ENCODE peak calls at places on chromosome 10, in nine cellular contexts. One of them, this sample, is unnamed.

GRCh38 chr10:89702121-89702480 is 711 bp downstream of the KIF20B start:
- DNase-seq in cardiac muscle cell: no peak
- DNase-seq in colonic mucosa: peak; percentile 25
- DNase-seq in mammary epithelial cell: peak; percentile 53
- DNase-seq in heart right ventricle: no peak
- DNase-seq in ascending aorta: no peak
- DNase-seq in Peyer's patch: no peak
- DNase-seq in right cardiac atrium: no peak
- DNase-seq in heart left ventricle: no peak
- DNase-seq in this sample: no peak

GRCh38 chr10:32065871-32066270 is 9.6 kb upstream of the KIF5B start:
- DNase-seq in ascending aorta: no peak
- DNase-seq in Peyer's patch: no peak
- DNase-seq in cardiac muscle cell: no peak
- DNase-seq in heart left ventricle: no peak
- DNase-seq in mammary epithelial cell: peak; percentile 55
- DNase-seq in right cardiac atrium: no peak
- DNase-seq in colonic mucosa: no peak
- DNase-seq in heart right ventricle: no peak
- DNase-seq in this sample: no peak

GRCh38 chr10:130179640-130180039 is 43.4 kb downstream of the GLRX3 start:
- DNase-seq in ascending aorta: no peak
- DNase-seq in colonic mucosa: no peak
- DNase-seq in heart left ventricle: no peak
- DNase-seq in Peyer's patch: no peak
- DNase-seq in cardiac muscle cell: peak; percentile 53
- DNase-seq in heart right ventricle: no peak
- DNase-seq in mammary epithelial cell: peak; percentile 23
- DNase-seq in right cardiac atrium: no peak
- DNase-seq in this sample: peak; percentile 47

GRCh38 chr10:16944081-16944922 is 127.1 kb upstream of the RSU1 start:
- DNase-seq in heart right ventricle: no peak
- DNase-seq in cardiac muscle cell: no peak
- DNase-seq in heart left ventricle: no peak
- DNase-seq in mammary epithelial cell: no peak
- DNase-seq in ascending aorta: no peak
- DNase-seq in colonic mucosa: no peak
- DNase-seq in Peyer's patch: no peak
- DNase-seq in right cardiac atrium: no peak
- DNase-seq in this sample: no peak

GRCh38 chr10:103612462-103613365 is 119.2 kb downstream of the NEURL1 start:
- DNase-seq in Peyer's patch: no peak
- DNase-seq in cardiac muscle cell: no peak
- DNase-seq in right cardiac atrium: no peak
- DNase-seq in heart right ventricle: peak; percentile 14
- DNase-seq in mammary epithelial cell: no peak
- DNase-seq in ascending aorta: no peak
- DNase-seq in colonic mucosa: no peak
- DNase-seq in heart left ventricle: peak; percentile 40
- DNase-seq in this sample: no peak

GRCh38 chr10:91820144-91820543 is 21.9 kb downstream of the TNKS2 start:
- DNase-seq in right cardiac atrium: no peak
- DNase-seq in cardiac muscle cell: no peak
- DNase-seq in ascending aorta: no peak
- DNase-seq in mammary epithelial cell: peak; percentile 72
- DNase-seq in Peyer's patch: no peak
- DNase-seq in heart right ventricle: no peak
- DNase-seq in colonic mucosa: no peak
- DNase-seq in heart left ventricle: no peak
- DNase-seq in this sample: no peak

GRCh38 chr10:25125151-25125550 is 49.6 kb upstream of the GPR158 start:
- DNase-seq in Peyer's patch: no peak
- DNase-seq in heart left ventricle: no peak
- DNase-seq in cardiac muscle cell: no peak
- DNase-seq in heart right ventricle: no peak
- DNase-seq in mammary epithelial cell: no peak
- DNase-seq in ascending aorta: no peak
- DNase-seq in right cardiac atrium: no peak
- DNase-seq in colonic mucosa: no peak
- DNase-seq in this sample: no peak

GRCh38 chr10:25675615-25676014 is 258.4 kb upstream of the MYO3A start:
- DNase-seq in heart left ventricle: no peak
- DNase-seq in mammary epithelial cell: no peak
- DNase-seq in Peyer's patch: no peak
- DNase-seq in right cardiac atrium: no peak
- DNase-seq in colonic mucosa: no peak
- DNase-seq in heart right ventricle: no peak
- DNase-seq in ascending aorta: no peak
- DNase-seq in cardiac muscle cell: no peak
- DNase-seq in this sample: no peak

GRCh38 chr10:91689731-91690168 is 56.9 kb upstream of the PPP1R3C start:
- DNase-seq in heart left ventricle: no peak
- DNase-seq in heart right ventricle: no peak
- DNase-seq in cardiac muscle cell: no peak
- DNase-seq in colonic mucosa: no peak
- DNase-seq in right cardiac atrium: peak; percentile 35
- DNase-seq in ascending aorta: peak; percentile 78
- DNase-seq in mammary epithelial cell: peak; percentile 69
- DNase-seq in Peyer's patch: no peak
- DNase-seq in this sample: no peak

GRCh38 chr10:59006511-59007306 is 169.7 kb upstream of the PHYHIPL start:
- DNase-seq in cardiac muscle cell: no peak
- DNase-seq in Peyer's patch: no peak
- DNase-seq in colonic mucosa: no peak
- DNase-seq in ascending aorta: peak; percentile 81
- DNase-seq in heart left ventricle: no peak
- DNase-seq in right cardiac atrium: no peak
- DNase-seq in heart right ventricle: no peak
- DNase-seq in mammary epithelial cell: peak; percentile 32
- DNase-seq in this sample: peak; percentile 35
- H3K27ac ChIP-seq in cardiac muscle cell: no peak overlapping the region
- H3K27ac ChIP-seq in Peyer's patch: no peak overlapping the region
- H3K27ac ChIP-seq in colonic mucosa: no peak overlapping the region
- H3K27ac ChIP-seq in ascending aorta: peak overlapping the region; percentile 78
- H3K27ac ChIP-seq in heart left ventricle: no peak overlapping the region
- H3K27ac ChIP-seq in right cardiac atrium: no peak overlapping the region
- H3K27ac ChIP-seq in heart right ventricle: no peak overlapping the region
- H3K27ac ChIP-seq in mammary epithelial cell: no peak overlapping the region
- H3K27ac ChIP-seq in this sample: no peak overlapping the region

GRCh38 chr10:67662415-67662814 is 33.6 kb downstream of the CTNNA3 start:
- DNase-seq in mammary epithelial cell: no peak
- DNase-seq in colonic mucosa: no peak
- DNase-seq in ascending aorta: no peak
- DNase-seq in Peyer's patch: no peak
- DNase-seq in heart right ventricle: no peak
- DNase-seq in right cardiac atrium: no peak
- DNase-seq in cardiac muscle cell: no peak
- DNase-seq in heart left ventricle: no peak
- DNase-seq in this sample: no peak

GRCh38 chr10:67664936-67665335 is 31.1 kb downstream of the CTNNA3 start:
- DNase-seq in ascending aorta: no peak
- DNase-seq in heart right ventricle: no peak
- DNase-seq in colonic mucosa: no peak
- DNase-seq in heart left ventricle: no peak
- DNase-seq in mammary epithelial cell: no peak
- DNase-seq in cardiac muscle cell: no peak
- DNase-seq in right cardiac atrium: no peak
- DNase-seq in Peyer's patch: no peak
- DNase-seq in this sample: no peak

GRCh38 chr10:67666416-67667043 is 29.5 kb downstream of the CTNNA3 start:
- DNase-seq in mammary epithelial cell: peak; percentile 6
- DNase-seq in Peyer's patch: no peak
- DNase-seq in cardiac muscle cell: peak; percentile 18
- DNase-seq in heart right ventricle: no peak
- DNase-seq in ascending aorta: no peak
- DNase-seq in colonic mucosa: no peak
- DNase-seq in heart left ventricle: no peak
- DNase-seq in right cardiac atrium: no peak
- DNase-seq in this sample: peak; percentile 4

GRCh38 chr10:67665491-67665890 is 30.5 kb downstream of the CTNNA3 start:
- DNase-seq in ascending aorta: no peak
- DNase-seq in Peyer's patch: no peak
- DNase-seq in heart left ventricle: no peak
- DNase-seq in cardiac muscle cell: peak; percentile 51
- DNase-seq in heart right ventricle: no peak
- DNase-seq in colonic mucosa: no peak
- DNase-seq in right cardiac atrium: no peak
- DNase-seq in mammary epithelial cell: no peak
- DNase-seq in this sample: no peak

DNA sequence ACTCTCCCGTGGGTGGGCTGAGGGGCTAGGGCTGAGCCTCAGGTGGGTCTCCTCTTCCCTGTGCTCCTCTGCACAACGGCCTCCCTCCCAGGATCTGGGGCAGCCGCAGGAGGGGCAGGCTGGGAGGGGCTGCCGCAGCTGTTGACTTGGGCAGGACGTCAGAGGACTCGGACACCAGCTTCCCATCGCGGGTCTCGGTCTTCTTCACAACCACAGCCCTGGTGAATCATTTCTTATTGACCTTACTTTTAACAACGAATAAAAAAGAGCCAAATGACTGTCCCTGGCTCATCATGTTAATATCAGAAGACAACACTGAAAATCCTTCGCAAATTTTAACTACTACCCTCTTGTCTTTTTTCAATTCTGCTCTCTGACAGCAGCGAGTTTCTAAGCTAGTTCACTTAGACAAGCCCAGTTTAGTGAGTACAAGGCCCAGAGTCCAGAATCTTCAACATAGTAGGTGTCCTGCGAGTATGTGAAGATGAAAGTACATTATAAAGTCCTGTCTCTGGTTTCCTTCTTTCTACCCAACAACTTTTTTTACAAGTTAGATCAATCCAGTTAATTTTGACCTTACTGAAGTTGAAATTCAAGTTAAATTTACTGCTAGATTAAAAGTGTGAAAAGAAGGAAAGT is 32.4 kb downstream of the CTNNA3 start:
- DNase-seq in mammary epithelial cell: no peak
- DNase-seq in right cardiac atrium: no peak
- DNase-seq in colonic mucosa: no peak
- DNase-seq in ascending aorta: no peak
- DNase-seq in cardiac muscle cell: no peak
- DNase-seq in heart right ventricle: peak; percentile 12
- DNase-seq in heart left ventricle: no peak
- DNase-seq in Peyer's patch: no peak
- DNase-seq in this sample: no peak
- H3K27me3 ChIP-seq in mammary epithelial cell: peaks cover 2% of the 10 kb centered on the region
- H3K27me3 ChIP-seq in right cardiac atrium: no peaks in the 10 kb centered on the region
- H3K27me3 ChIP-seq in colonic mucosa: no peaks in the 10 kb centered on the region
- H3K27me3 ChIP-seq in ascending aorta: no peaks in the 10 kb centered on the region
- H3K27me3 ChIP-seq in cardiac muscle cell: no peaks in the 10 kb centered on the region
- H3K27me3 ChIP-seq in heart right ventricle: no peaks in the 10 kb centered on the region
- H3K27me3 ChIP-seq in heart left ventricle: no peaks in the 10 kb centered on the region
- H3K27me3 ChIP-seq in Peyer's patch: no peaks in the 10 kb centered on the region
- H3K27me3 ChIP-seq in this sample: no peaks in the 10 kb centered on the region

DNA sequence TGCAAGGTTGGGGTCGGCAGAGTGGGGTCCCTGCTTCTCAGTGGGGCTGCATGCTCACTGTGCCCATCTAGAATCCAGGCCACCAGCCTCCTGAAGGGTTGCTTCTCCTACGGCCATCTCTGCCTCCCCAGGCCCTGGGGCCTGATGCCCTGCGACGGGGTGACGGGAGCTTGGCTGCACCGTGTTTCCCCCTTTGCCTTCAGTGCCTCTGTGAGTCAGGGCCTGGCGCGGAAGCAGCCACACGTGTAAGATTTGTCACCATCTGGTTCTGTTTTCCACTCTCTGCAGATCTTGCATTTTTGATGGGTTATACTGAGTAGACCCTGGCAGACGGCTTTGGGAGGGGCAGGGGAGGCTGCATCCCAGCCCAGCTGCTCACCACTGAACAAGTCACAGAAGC is 7.2 kb downstream of the ADAMTS14 start:
- DNase-seq in mammary epithelial cell: no peak
- DNase-seq in ascending aorta: no peak
- DNase-seq in heart left ventricle: no peak
- DNase-seq in right cardiac atrium: peak; percentile 63
- DNase-seq in Peyer's patch: no peak
- DNase-seq in heart right ventricle: peak; percentile 48
- DNase-seq in colonic mucosa: no peak
- DNase-seq in cardiac muscle cell: no peak
- DNase-seq in this sample: no peak
- H3K9me3 ChIP-seq in mammary epithelial cell: no peaks in the 10 kb centered on the region
- H3K9me3 ChIP-seq in ascending aorta: no peaks in the 10 kb centered on the region
- H3K9me3 ChIP-seq in heart left ventricle: no peaks in the 10 kb centered on the region
- H3K9me3 ChIP-seq in right cardiac atrium: no peaks in the 10 kb centered on the region
- H3K9me3 ChIP-seq in Peyer's patch: no peaks in the 10 kb centered on the region
- H3K9me3 ChIP-seq in heart right ventricle: no peaks in the 10 kb centered on the region
- H3K9me3 ChIP-seq in colonic mucosa: no peaks in the 10 kb centered on the region
- H3K9me3 ChIP-seq in cardiac muscle cell: no peaks in the 10 kb centered on the region
- H3K9me3 ChIP-seq in this sample: no peaks in the 10 kb centered on the region

GRCh38 chr10:29412452-29413004 is 123.7 kb downstream of the LYZL1 start:
- DNase-seq in mammary epithelial cell: no peak
- DNase-seq in Peyer's patch: no peak
- DNase-seq in ascending aorta: no peak
- DNase-seq in heart left ventricle: no peak
- DNase-seq in cardiac muscle cell: no peak
- DNase-seq in colonic mucosa: no peak
- DNase-seq in heart right ventricle: no peak
- DNase-seq in right cardiac atrium: no peak
- DNase-seq in this sample: peak; percentile 52

GRCh38 chr10:29408847-29409240 is 120.0 kb downstream of the LYZL1 start:
- DNase-seq in ascending aorta: no peak
- DNase-seq in right cardiac atrium: no peak
- DNase-seq in Peyer's patch: no peak
- DNase-seq in colonic mucosa: no peak
- DNase-seq in mammary epithelial cell: no peak
- DNase-seq in heart left ventricle: no peak
- DNase-seq in heart right ventricle: no peak
- DNase-seq in cardiac muscle cell: no peak
- DNase-seq in this sample: no peak

GRCh38 chr10:29409241-29410051 is 120.6 kb downstream of the LYZL1 start:
- DNase-seq in cardiac muscle cell: peak; percentile 44
- DNase-seq in colonic mucosa: peak; percentile 87
- DNase-seq in heart left ventricle: peak; percentile 89
- DNase-seq in right cardiac atrium: peak; percentile 84
- DNase-seq in ascending aorta: peak; percentile 80
- DNase-seq in Peyer's patch: peak; percentile 83
- DNase-seq in mammary epithelial cell: peak; percentile 75
- DNase-seq in heart right ventricle: peak; percentile 82
- DNase-seq in this sample: peak; percentile 78

GRCh38 chr10:29414501-29414900 is 125.6 kb downstream of the LYZL1 start:
- DNase-seq in ascending aorta: no peak
- DNase-seq in heart right ventricle: no peak
- DNase-seq in mammary epithelial cell: no peak
- DNase-seq in colonic mucosa: no peak
- DNase-seq in cardiac muscle cell: no peak
- DNase-seq in heart left ventricle: no peak
- DNase-seq in Peyer's patch: no peak
- DNase-seq in right cardiac atrium: no peak
- DNase-seq in this sample: no peak

DNA sequence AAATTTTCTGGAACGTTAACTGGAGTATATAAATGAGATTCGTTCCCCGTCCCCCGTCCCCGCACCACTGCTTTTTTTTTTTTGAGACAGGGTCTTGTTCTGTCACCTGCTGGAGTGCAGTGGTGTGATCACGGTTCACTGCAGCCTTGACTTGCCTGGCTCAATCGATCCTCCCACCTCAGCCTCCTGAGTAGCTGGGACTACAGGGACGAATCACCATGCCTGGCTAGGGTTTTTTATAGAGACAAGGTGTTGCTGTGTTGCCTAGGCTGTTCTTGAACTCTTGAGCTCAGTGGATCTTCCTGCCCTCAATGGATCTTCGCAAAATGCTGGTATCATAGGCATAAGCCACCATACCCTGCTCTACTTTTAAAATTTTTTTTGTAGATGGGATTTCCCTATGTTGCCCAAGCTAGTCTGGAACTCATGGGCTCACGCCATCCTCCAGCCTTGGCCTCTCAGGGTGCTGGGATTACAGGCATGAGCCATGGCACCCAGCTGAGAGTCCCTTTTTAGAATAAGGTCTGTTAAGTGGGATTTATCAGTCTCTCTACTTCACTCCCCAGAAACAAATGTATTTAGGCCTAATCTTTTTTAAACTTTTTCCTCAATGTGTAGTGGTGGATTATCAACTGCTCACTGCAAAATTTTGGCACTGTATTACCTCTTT is 122.9 kb downstream of the LYZL1 start:
- DNase-seq in ascending aorta: no peak
- DNase-seq in mammary epithelial cell: peak; percentile 19
- DNase-seq in Peyer's patch: no peak
- DNase-seq in heart left ventricle: no peak
- DNase-seq in heart right ventricle: no peak
- DNase-seq in cardiac muscle cell: no peak
- DNase-seq in colonic mucosa: no peak
- DNase-seq in right cardiac atrium: no peak
- DNase-seq in this sample: no peak
- H3K27ac ChIP-seq in ascending aorta: peak overlapping the region; percentile 28
- H3K27ac ChIP-seq in mammary epithelial cell: no peak overlapping the region
- H3K27ac ChIP-seq in Peyer's patch: no peak overlapping the region
- H3K27ac ChIP-seq in heart left ventricle: no peak overlapping the region
- H3K27ac ChIP-seq in heart right ventricle: no peak overlapping the region
- H3K27ac ChIP-seq in cardiac muscle cell: peak overlapping the region; percentile 29
- H3K27ac ChIP-seq in colonic mucosa: no peak overlapping the region
- H3K27ac ChIP-seq in right cardiac atrium: peak overlapping the region; percentile 19
- H3K27ac ChIP-seq in this sample: no peak overlapping the region